ENCODE peak calls at places on chromosomes 4 and X, in ten cellular contexts. P is mammary epithelial cell; K is SK-MEL-5; S is kidney epithelial cell; X is CD4-positive, alpha-beta T cell; M is effector memory CD8-positive, alpha-beta T cell; T is iris pigment epithelial cell; O is cardiac septum; D is activated T-cell treated with anti-CD3 and anti-CD28 coated beads, Interleukin-2, amount 50 U/mL, for 72 hours; J is H4. G is an unnamed sample.

GRCh38 chrX:39827959-39828358 is 269.8 kb downstream of the BCOR start:
- DNase-seq in K (no peak), P (no peak), T (no peak), O (no peak), J (no peak), S (no peak), X (no peak), D (no peak), M (no peak), G (peak; percentile 71)

GRCh38 chr4:3709846-3710441 is 56.2 kb upstream of the ADRA2C start:
- DNase-seq in M (no peak), J (no peak), X (no peak), S (no peak), P (no peak), K (no peak), O (no peak), T (no peak), D (no peak), G (no peak)

GRCh38 chrX:152989292-152989658 is 4.6 kb downstream of the PNMA5 start:
- DNase-seq in K (no peak), S (no peak), P (no peak), T (peak; percentile 11), J (no peak), D (peak; percentile 12), M (no peak), X (no peak), O (no peak), G (no peak)

GRCh38 chrX:69290327-69290726 is 125.1 kb upstream of the PJA1 start:
- DNase-seq in K (no peak), J (no peak), T (no peak), X (no peak), M (no peak), D (no peak), S (no peak), O (no peak), P (no peak), G (no peak)

GRCh38 chr4:165016971-165017370 is 14.8 kb upstream of the TRIM60 start:
- DNase-seq in T (peak; percentile 2), J (peak; percentile 21), S (no peak), X (no peak), D (no peak), M (no peak), O (no peak), K (peak; percentile 61), P (no peak), G (no peak)

GRCh38 chr4:78644744-78645330 is 93.3 kb downstream of the ANXA3 start:
- DNase-seq in S (peak; percentile 41), M (peak; percentile 13), O (no peak), K (peak; percentile 75), P (peak; percentile 71), X (peak; percentile 37), T (peak; percentile 92), J (peak; percentile 89), D (peak; percentile 20), G (peak; percentile 63)

GRCh38 chrX:154444001-154444754 is at the start of gene FAM50A:
- DNase-seq in D (peak; percentile 84), P (no peak), X (peak; percentile 19), M (peak; percentile 58), O (peak; percentile 92), T (peak; percentile 51), K (peak; percentile 60), J (peak; percentile 52), S (no peak), G (peak; percentile 79)

GRCh38 chr4:79611026-79611425 is 203.0 kb upstream of the GK2 start:
- DNase-seq in P (no peak), M (no peak), D (no peak), K (no peak), X (no peak), S (no peak), T (no peak), O (no peak), J (no peak), G (no peak)

GRCh38 chr4:78468272-78468671 is 83.3 kb upstream of the ANXA3 start:
- DNase-seq in X (no peak), O (no peak), T (no peak), M (no peak), D (no peak), S (no peak), P (no peak), K (no peak), J (no peak), G (no peak)

GRCh38 chrX:10099411-10099810 is 57.4 kb upstream of the CLCN4 start:
- DNase-seq in O (no peak), D (no peak), P (no peak), T (no peak), S (no peak), M (no peak), X (no peak), J (no peak), K (peak; percentile 4), G (no peak)

GRCh38 chr4:3363411-3364141 is 70.8 kb downstream of the RGS12 start:
- DNase-seq in O (no peak), M (no peak), S (no peak), P (no peak), T (no peak), J (no peak), D (no peak), X (no peak), K (no peak), G (no peak)

GRCh38 chr4:78779280-78779679 is 3.1 kb downstream of the BMP2K start:
- DNase-seq in P (no peak), T (peak; percentile 82), X (no peak), M (no peak), O (no peak), S (no peak), D (no peak), J (no peak), K (no peak), G (no peak)

GRCh38 chr4:99645036-99645435 is 12.6 kb downstream of the C4orf54 start:
- DNase-seq in X (no peak), O (no peak), D (no peak), T (no peak), M (no peak), S (no peak), J (no peak), K (no peak), P (no peak), G (no peak)

GRCh38 chrX:120763269-120763668 is 112.4 kb downstream of the CT47B1 start:
- DNase-seq in M (no peak), T (no peak), S (no peak), O (no peak), X (no peak), J (no peak), P (no peak), D (no peak), K (no peak), G (no peak)

GRCh38 chrX:19649227-19650009 is 134.1 kb upstream of the MAP3K15 start:
- DNase-seq in K (no peak), D (no peak), X (no peak), T (no peak), O (no peak), P (peak; percentile 39), J (no peak), M (no peak), S (no peak), G (no peak)

GRCh38 chr4:72567821-72568620 is 1.0 kb downstream of the ADAMTS3 start:
- DNase-seq in M (no peak), K (peak; percentile 79), D (peak; percentile 8), T (peak; percentile 92), S (peak; percentile 72), J (peak; percentile 91), O (peak; percentile 85), P (peak; percentile 82), X (no peak), G (no peak)

GRCh38 chrX:44873415-44874270 is 655 bp downstream of the KDM6A start:
- DNase-seq in X (peak; percentile 37), T (peak; percentile 63), P (peak; percentile 64), M (peak; percentile 28), S (no peak), O (peak; percentile 81), D (peak; percentile 39), K (peak; percentile 46), J (peak; percentile 12), G (peak; percentile 67)

GRCh38 chr4:129109965-129110824 is 14.2 kb downstream of the C4orf33 start:
- DNase-seq in P (no peak), D (no peak), X (no peak), M (no peak), O (no peak), S (no peak), T (no peak), K (no peak), J (no peak), G (no peak)

GRCh38 chrX:47146121-47146935 is 1.3 kb downstream of the RBM10 start:
- DNase-seq in K (no peak), O (no peak), D (no peak), P (no peak), J (no peak), X (no peak), T (no peak), S (no peak), M (no peak), G (no peak)

GRCh38 chrX:136028383-136028984 is 43.2 kb downstream of the SLC9A6 start:
- DNase-seq in X (no peak), D (no peak), K (peak; percentile 65), O (no peak), P (peak; percentile 53), M (no peak), S (peak; percentile 9), J (peak; percentile 54), T (peak; percentile 70), G (peak; percentile 25)

GRCh38 chr4:170007113-170007512 is 19.1 kb downstream of the MFAP3L start:
- DNase-seq in X (no peak), J (peak; percentile 74), M (no peak), K (peak; percentile 51), S (no peak), D (no peak), O (no peak), P (no peak), T (peak; percentile 20), G (no peak)

GRCh38 chr4:160129439-160129838 is 1026.6 kb downstream of the RAPGEF2 start:
- DNase-seq in J (peak; percentile 81), M (no peak), T (peak; percentile 39), P (peak; percentile 83), K (no peak), D (no peak), O (no peak), S (peak; percentile 96), X (no peak), G (no peak)

GRCh38 chr4:23401572-23401971 is 488.3 kb downstream of the PPARGC1A start:
- DNase-seq in X (no peak), T (peak; percentile 4), K (no peak), J (peak; percentile 20), P (no peak), O (no peak), M (no peak), S (peak; percentile 4), D (no peak), G (no peak)

GRCh38 chrX:10208281-10208856 is 51.6 kb downstream of the CLCN4 start:
- DNase-seq in T (no peak), K (no peak), O (no peak), M (no peak), X (no peak), J (no peak), P (no peak), S (no peak), D (no peak), G (peak; percentile 53)

GRCh38 chrX:103464071-103464773 is 55.1 kb downstream of the RAB40A start:
- DNase-seq in X (no peak), S (no peak), J (peak; percentile 9), K (peak; percentile 67), O (no peak), D (peak; percentile 8), T (peak; percentile 53), P (peak; percentile 36), M (no peak), G (no peak)

GRCh38 chr4:75142850-75143249 is 209.9 kb downstream of the PARM1 start:
- DNase-seq in J (peak; percentile 90), O (no peak), P (peak; percentile 57), D (no peak), M (no peak), S (no peak), X (no peak), K (peak; percentile 50), T (no peak), G (no peak)

GRCh38 chrX:39096599-39096998 is 295.3 kb downstream of the MID1IP1 start:
- DNase-seq in J (no peak), T (no peak), S (no peak), M (no peak), O (no peak), K (no peak), X (no peak), P (no peak), D (no peak), G (no peak)

GRCh38 chr4:10673817-10674369 is 10.7 kb downstream of the CLNK start:
- DNase-seq in X (no peak), D (no peak), S (no peak), K (no peak), P (no peak), M (no peak), O (no peak), J (no peak), T (no peak), G (no peak)

G was measured in naive B cell.